ENCODE peak calls at places on chromosome 18, in five cellular contexts. P is A549; F is stimulated activated CD4-positive, alpha-beta T cell treated with anti-CD3 and anti-CD28 coated beads, TNF-alpha, amount 100 ng/mL, for 4 hours; C is neural progenitor cell; L is AG10803. E is an unnamed sample.

GRCh38 chr18:44341759-44342158 is 338.9 kb upstream of the SETBP1 start:
- DNase-seq in L (no peak), F (no peak), C (no peak), P (no peak), E (peak)

GRCh38 chr18:25561923-25562322 is 210.0 kb upstream of the ZNF521 start:
- DNase-seq in P (peak), C (peak), L (peak), F (no peak), E (peak)

GRCh38 chr18:34970106-34970505 is 71.1 kb upstream of the MAPRE2 start:
- DNase-seq in P (no peak), L (no peak), F (no peak), C (no peak), E (no peak)

GRCh38 chr18:7566587-7567486 is at the start of gene PTPRM:
- DNase-seq in F (peak), P (peak), C (peak), L (peak), E (peak)

GRCh38 chr18:22470141-22470510 is 52.4 kb upstream of the CTAGE1 start:
- DNase-seq in F (no peak), P (no peak), L (peak), C (no peak), E (no peak)

GRCh38 chr18:22883827-22884226 is 49.3 kb upstream of the RBBP8 start:
- DNase-seq in P (no peak), F (no peak), L (no peak), C (no peak), E (no peak)

GRCh38 chr18:78671551-78671950 is 308.1 kb upstream of the SALL3 start:
- DNase-seq in C (no peak), P (no peak), L (no peak), F (no peak), E (no peak)

GRCh38 chr18:55406374-55407045 is 181.5 kb downstream of the TCF4 start:
- DNase-seq in C (no peak), F (no peak), P (no peak), L (no peak), E (no peak)

GRCh38 chr18:62164296-62164695 is 22.6 kb downstream of the PIGN start:
- DNase-seq in C (no peak), F (no peak), P (no peak), L (no peak), E (no peak)

GRCh38 chr18:23667114-23667513 is 4.4 kb upstream of the ANKRD29 start:
- DNase-seq in P (no peak), C (no peak), L (no peak), F (no peak), E (no peak)

GRCh38 chr18:3985664-3986063 is 469.4 kb downstream of the DLGAP1 start:
- DNase-seq in F (no peak), L (peak), P (peak), C (no peak), E (no peak)

GRCh38 chr18:57440331-57441101 is 5.3 kb downstream of the ONECUT2 start:
- DNase-seq in C (peak), L (no peak), F (no peak), P (no peak), E (peak)

GRCh38 chr18:13433685-13434084 is 215.1 kb downstream of the LDLRAD4 start:
- DNase-seq in L (no peak), P (no peak), F (no peak), C (no peak), E (no peak)

GRCh38 chr18:30775629-30776028 is 266.9 kb downstream of the DSC3 start:
- DNase-seq in C (peak), F (no peak), L (no peak), P (no peak), E (peak)

GRCh38 chr18:58529714-58530354 is 99.1 kb downstream of the ALPK2 start:
- DNase-seq in C (peak), F (peak), P (peak), L (peak), E (peak)

GRCh38 chr18:62500966-62501591 is 21.7 kb upstream of the ZCCHC2 start:
- DNase-seq in P (no peak), C (no peak), F (no peak), L (no peak), E (no peak)

GRCh38 chr18:50429207-50429948 is 54.5 kb downstream of the SKA1 start:
- DNase-seq in F (no peak), C (peak), P (peak), L (peak), E (peak)

GRCh38 chr18:26312196-26312595 is 86.0 kb downstream of the TAF4B start:
- DNase-seq in P (no peak), L (no peak), F (no peak), C (peak), E (peak)

GRCh38 chr18:36578871-36579270 is 249.9 kb downstream of the TPGS2 start:
- DNase-seq in P (no peak), L (peak), C (no peak), F (no peak), E (no peak)

GRCh38 chr18:6712401-6712800 is 17.1 kb upstream of the ARHGAP28 start:
- DNase-seq in C (no peak), P (no peak), L (no peak), F (no peak), E (peak)

GRCh38 chr18:42328931-42329330 is 373.9 kb downstream of the PIK3C3 start:
- DNase-seq in L (no peak), C (no peak), F (no peak), P (no peak), E (no peak)

GRCh38 chr18:75377975-75378673 is 49.4 kb downstream of the SMIM21 start:
- DNase-seq in P (no peak), F (no peak), C (no peak), L (peak), E (no peak)

E was measured in mesendoderm.